ENCODE peak calls at places on chromosomes 7 and 10, in ten cellular contexts. Y, T, J, L, R, A, U, K, O and V are unnamed samples.

GRCh38 chr7:117347962-117348672 is 25.3 kb upstream of the WNT2 start:
- DNase-seq in Y (no peak), T (no peak), J (no peak), L (no peak), R (no peak), A (no peak), U (no peak), K (no peak), O (no peak), V (no peak)

GRCh38 chr10:117543245-117543998 is 876 bp downstream of the EMX2 start:
- DNase-seq in Y (no peak), T (no peak), J (no peak), L (no peak), R (no peak), A (no peak), U (no peak), K (no peak), O (no peak), V (peak; percentile 75)

GRCh38 chr7:119514326-119514725 is 758.6 kb upstream of the KCND2 start:
- DNase-seq in Y (no peak), T (no peak), J (no peak), L (no peak), R (no peak), A (no peak), U (no peak), K (no peak), O (no peak), V (no peak)

GRCh38 chr10:90560331-90560730 is 297.5 kb downstream of the HTR7 start:
- DNase-seq in Y (no peak), T (no peak), J (no peak), L (no peak), R (no peak), A (no peak), U (no peak), K (no peak), O (no peak), V (no peak)

GRCh38 chr7:137869260-137869659 is 22.5 kb upstream of the DGKI start:
- DNase-seq in Y (no peak), T (no peak), J (no peak), L (no peak), R (no peak), A (no peak), U (no peak), K (no peak), O (no peak), V (no peak)

GRCh38 chr7:40541336-40541735 is 406.5 kb downstream of the SUGCT start:
- DNase-seq in Y (no peak), T (no peak), J (no peak), L (no peak), R (no peak), A (no peak), U (no peak), K (no peak), O (no peak), V (no peak)

GRCh38 chr10:12839941-12840611 is 161.4 kb downstream of the CCDC3 start:
- DNase-seq in Y (no peak), T (no peak), J (no peak), L (no peak), R (no peak), A (no peak), U (no peak), K (no peak), O (no peak), V (peak; percentile 65)

GRCh38 chr10:132471125-132471451 is 66.5 kb upstream of the INPP5A start:
- DNase-seq in Y (no peak), T (no peak), J (no peak), L (no peak), R (peak; percentile 8), A (no peak), U (no peak), K (no peak), O (no peak), V (no peak)

GRCh38 chr7:45236666-45237065 is 79.1 kb downstream of the RAMP3 start:
- DNase-seq in Y (no peak), T (no peak), J (no peak), L (no peak), R (no peak), A (no peak), U (no peak), K (no peak), O (no peak), V (no peak)

GRCh38 chr10:130179640-130180039 is 43.4 kb downstream of the GLRX3 start:
- DNase-seq in Y (no peak), T (peak; percentile 61), J (no peak), L (peak; percentile 65), R (no peak), A (peak; percentile 24), U (no peak), K (peak; percentile 40), O (no peak), V (no peak)

GRCh38 chr10:71127019-71127534 is 85.3 kb upstream of the UNC5B start:
- DNase-seq in Y (no peak), T (no peak), J (no peak), L (peak; percentile 9), R (no peak), A (no peak), U (no peak), K (no peak), O (no peak), V (no peak)

GRCh38 chr10:23457632-23458417 is 18.9 kb downstream of the OTUD1 start:
- DNase-seq in Y (no peak), T (peak; percentile 39), J (no peak), L (no peak), R (no peak), A (no peak), U (no peak), K (no peak), O (no peak), V (no peak)

GRCh38 chr7:37916017-37916672 is 472 bp downstream of the SFRP4 start:
- DNase-seq in Y (no peak), T (no peak), J (no peak), L (no peak), R (peak; percentile 35), A (no peak), U (no peak), K (peak; percentile 20), O (no peak), V (peak; percentile 70)

GRCh38 chr7:121540138-121540537 is 144.0 kb upstream of the FAM3C start:
- DNase-seq in Y (no peak), T (no peak), J (no peak), L (no peak), R (no peak), A (no peak), U (no peak), K (no peak), O (no peak), V (no peak)